ENCODE peak calls at places on chromosomes 7 and 10, in seven cellular contexts. Z is CD8-positive, alpha-beta T cell; J is RWPE1; E is endodermal cell; C is body of pancreas; G is fibroblast of the aortic adventitia; X is GM12864. S is an unnamed sample.

GRCh38 chr10:87685832-87686589 is 26.3 kb downstream of the PAPSS2 start:
- DNase-seq in X (no peak), J (peak), E (no peak), Z (no peak), G (no peak), C (no peak), S (no peak)

GRCh38 chr7:52719677-52720076 is 315.8 kb upstream of the POM121L12 start:
- DNase-seq in E (no peak), J (no peak), G (no peak), X (no peak), C (no peak), Z (no peak), S (no peak)

GRCh38 chr7:106959753-106960152 is 84.8 kb upstream of the PRKAR2B start:
- DNase-seq in Z (no peak), J (no peak), X (no peak), E (peak), G (no peak), C (no peak), S (peak)

GRCh38 chr7:101560856-101561255 is 68.2 kb downstream of the MYL10 start:
- DNase-seq in E (peak), Z (no peak), J (no peak), G (no peak), X (no peak), C (no peak), S (no peak)

GRCh38 chr10:63641799-63642198 is 120.6 kb downstream of the REEP3 start:
- DNase-seq in E (no peak), C (no peak), Z (no peak), X (no peak), J (no peak), G (no peak), S (no peak)

GRCh38 chr7:1536768-1537630 is 6.5 kb downstream of the MAFK start:
- DNase-seq in E (peak), G (peak), J (peak), X (no peak), C (peak), Z (no peak), S (no peak)

GRCh38 chr7:139813689-139814088 is 15.4 kb upstream of the TBXAS1 start:
- DNase-seq in J (no peak), E (no peak), Z (no peak), C (no peak), G (no peak), X (no peak), S (no peak)

GRCh38 chr7:139774376-139774775 is 3.4 kb downstream of the HIPK2 start:
- DNase-seq in Z (no peak), X (no peak), G (peak), J (peak), E (no peak), C (no peak), S (no peak)

GRCh38 chr7:156594283-156595080 is 46.1 kb upstream of the RNF32 start:
- DNase-seq in C (no peak), J (no peak), X (no peak), G (no peak), E (no peak), Z (no peak), S (no peak)

GRCh38 chr7:33101916-33102315 is 7.3 kb downstream of the RP9 start:
- DNase-seq in X (no peak), E (no peak), J (no peak), G (peak), Z (no peak), C (no peak), S (no peak)

GRCh38 chr7:100683659-100684533 is 10.2 kb downstream of the GIGYF1 start:
- DNase-seq in X (no peak), E (no peak), G (no peak), C (no peak), J (no peak), Z (no peak), S (peak)

GRCh38 chr10:1393481-1393880 is 337.3 kb downstream of the WDR37 start:
- DNase-seq in G (no peak), C (no peak), J (no peak), E (no peak), X (no peak), Z (no peak), S (no peak)

GRCh38 chr7:120797026-120797645 is 60.8 kb downstream of the TSPAN12 start:
- DNase-seq in E (no peak), X (no peak), G (no peak), J (no peak), Z (no peak), C (no peak), S (no peak)

GRCh38 chr7:120792861-120793130 is 65.1 kb downstream of the TSPAN12 start:
- DNase-seq in J (no peak), X (no peak), G (no peak), C (no peak), Z (no peak), E (no peak), S (no peak)

GRCh38 chr7:120793213-120793936 is 64.6 kb downstream of the TSPAN12 start:
- DNase-seq in X (no peak), G (no peak), J (no peak), C (peak), E (no peak), Z (no peak), S (no peak)

GRCh38 chr7:120792091-120792860 is 65.7 kb downstream of the TSPAN12 start:
- DNase-seq in E (peak), G (peak), C (peak), X (peak), Z (no peak), J (peak), S (peak)

GRCh38 chr7:120794100-120794729 is 63.7 kb downstream of the TSPAN12 start:
- DNase-seq in X (no peak), C (peak), E (no peak), Z (no peak), G (peak), J (peak), S (no peak)
- TF ChIP-seq CTCF in X (no peak), C (no peak), E (no peak), Z (no peak), G (no peak), J (no peak), S (no peak)

GRCh38 chr7:136214356-136214755 is 237.2 kb upstream of the MTPN start:
- DNase-seq in G (no peak), Z (no peak), J (no peak), X (no peak), E (no peak), C (no peak), S (no peak)
- TF ChIP-seq CTCF in G (no peak), Z (no peak), J (no peak), X (no peak), E (peak), C (no peak), S (no peak)

GRCh38 chr7:137984181-137985041 is 17.5 kb downstream of the CREB3L2 start:
- DNase-seq in X (no peak), Z (no peak), G (no peak), E (no peak), J (no peak), C (no peak), S (no peak)

GRCh38 chr7:137987011-137987334 is 14.9 kb downstream of the CREB3L2 start:
- DNase-seq in J (no peak), E (no peak), Z (no peak), G (no peak), X (no peak), C (no peak), S (no peak)

GRCh38 chr7:137986252-137987010 is 15.5 kb downstream of the CREB3L2 start:
- DNase-seq in G (peak), E (no peak), J (no peak), C (peak), X (no peak), Z (no peak), S (peak)

GRCh38 chr7:137985253-137985896 is 16.5 kb downstream of the CREB3L2 start:
- DNase-seq in C (no peak), X (no peak), Z (no peak), E (no peak), G (no peak), J (no peak), S (peak)

GRCh38 chr7:137985897-137986251 is 16.0 kb downstream of the CREB3L2 start:
- DNase-seq in Z (no peak), G (no peak), J (no peak), C (no peak), X (no peak), E (no peak), S (peak)
- TF ChIP-seq CTCF in Z (no peak), G (no peak), J (no peak), C (no peak), X (peak), E (no peak), S (no peak)

GRCh38 chr7:55050286-55050685 is 31.5 kb downstream of the EGFR start:
- DNase-seq in J (no peak), X (no peak), E (no peak), C (no peak), Z (no peak), G (peak), S (no peak)
- TF ChIP-seq CTCF in J (no peak), X (peak), E (no peak), C (no peak), Z (no peak), G (peak), S (no peak)

GRCh38 chr7:17062433-17063383 is 180.9 kb upstream of the AGR3 start:
- DNase-seq in X (no peak), G (no peak), C (no peak), J (peak), E (no peak), Z (no peak), S (no peak)
- TF ChIP-seq CTCF in X (no peak), G (peak), C (peak), J (no peak), E (peak), Z (no peak), S (no peak)

DNA sequence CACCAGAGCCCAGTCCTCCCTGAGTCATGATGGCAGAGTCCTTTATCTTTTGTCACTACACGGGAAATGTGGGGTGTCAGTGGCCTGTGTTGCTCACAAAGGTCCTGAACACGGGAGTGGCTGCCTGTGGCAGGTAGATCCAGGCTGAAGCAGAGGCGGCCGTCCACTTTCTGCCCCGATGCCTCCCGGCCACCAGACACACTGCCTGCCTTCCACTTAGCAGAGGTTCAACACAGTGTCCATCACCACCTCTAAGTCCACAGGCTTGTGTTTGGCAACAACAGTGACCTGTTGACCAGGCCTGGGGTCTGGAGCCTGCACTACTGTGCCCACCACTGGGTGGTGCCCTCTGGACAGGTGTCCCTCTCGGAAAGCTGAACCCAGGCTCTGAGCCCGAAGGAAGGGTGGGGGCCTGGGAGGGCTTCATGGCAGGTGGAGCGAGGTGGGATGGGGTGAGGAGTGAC is 49.9 kb upstream of the CAMK2B start:
- DNase-seq in Z (no peak), J (no peak), X (no peak), E (peak), G (no peak), C (peak), S (no peak)
- TF ChIP-seq CTCF in Z (no peak), J (no peak), X (peak), E (peak), G (peak), C (peak), S (peak)

DNA sequence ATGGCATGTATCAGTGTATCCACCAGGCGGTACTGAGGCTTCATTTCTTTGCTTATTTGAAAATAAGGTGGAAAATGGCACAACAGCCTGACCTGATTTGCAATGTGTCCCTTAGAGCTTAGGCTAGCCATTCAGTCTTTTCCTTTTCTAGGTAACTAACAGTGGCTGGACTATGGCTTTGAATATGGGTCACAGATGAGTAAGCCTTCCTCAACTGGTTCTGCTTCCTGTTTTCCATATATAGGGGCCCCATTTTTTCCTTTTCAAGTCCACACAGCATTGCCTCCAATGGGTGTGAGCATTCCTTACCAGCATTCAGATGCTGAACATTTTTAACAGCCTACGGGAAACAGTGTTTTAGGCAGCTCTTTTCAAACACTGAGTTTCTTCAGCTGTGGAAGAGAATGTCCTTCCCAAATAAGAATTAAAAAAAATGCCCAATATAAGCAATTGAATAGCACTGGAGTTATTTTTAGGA is 3.9 kb upstream of the ITGB1 start:
- DNase-seq in C (no peak), J (peak), G (peak), Z (no peak), X (no peak), E (no peak), S (no peak)
- TF ChIP-seq CTCF in C (no peak), J (no peak), G (peak), Z (no peak), X (peak), E (no peak), S (no peak)

GRCh38 chr10:121596668-121597503 is 1.4 kb downstream of the FGFR2 start:
- DNase-seq in Z (no peak), C (peak), J (peak), G (no peak), E (peak), X (no peak), S (peak)
- TF ChIP-seq CTCF in Z (no peak), C (no peak), J (peak), G (no peak), E (no peak), X (no peak), S (no peak)

GRCh38 chr7:122006687-122007086 is 133.7 kb downstream of the PTPRZ1 start:
- DNase-seq in E (peak), Z (no peak), X (no peak), J (peak), C (no peak), G (no peak), S (no peak)
- TF ChIP-seq CTCF in E (peak), Z (no peak), X (no peak), J (no peak), C (no peak), G (no peak), S (no peak)

GRCh38 chr7:24057243-24057642 is 226.7 kb upstream of the NPY start:
- DNase-seq in Z (no peak), J (no peak), C (no peak), E (no peak), G (no peak), X (no peak), S (no peak)
- TF ChIP-seq CTCF in Z (no peak), J (no peak), C (no peak), E (peak), G (peak), X (peak), S (no peak)